ENCODE peak calls at places on chromosomes 13 and 19, in seven cellular contexts. One of them, this sample, is unnamed.

GRCh38 chr13:69857188-69857821 is 250.3 kb upstream of the ATXN8OS start:
- DNase-seq in mesenchymal stem cell: peak
- DNase-seq in neuronal stem cell: peak
- DNase-seq in H1: no peak
- DNase-seq in H9: no peak
- DNase-seq in IMR-90: peak
- DNase-seq in trophoblast cell: peak
- DNase-seq in this sample: peak

GRCh38 chr13:38871275-38871674 is 119.4 kb downstream of the STOML3 start:
- DNase-seq in mesenchymal stem cell: no peak
- DNase-seq in neuronal stem cell: no peak
- DNase-seq in H1: no peak
- DNase-seq in H9: no peak
- DNase-seq in IMR-90: no peak
- DNase-seq in trophoblast cell: no peak
- DNase-seq in this sample: no peak

GRCh38 chr19:31270897-31271568 is 78.2 kb downstream of the TSHZ3 start:
- DNase-seq in mesenchymal stem cell: no peak
- DNase-seq in neuronal stem cell: no peak
- DNase-seq in H1: no peak
- DNase-seq in H9: no peak
- DNase-seq in IMR-90: peak
- DNase-seq in trophoblast cell: no peak
- DNase-seq in this sample: no peak

GRCh38 chr13:67273001-67273400 is 42.9 kb upstream of the PCDH9 start:
- DNase-seq in mesenchymal stem cell: no peak
- DNase-seq in neuronal stem cell: no peak
- DNase-seq in H1: no peak
- DNase-seq in H9: no peak
- DNase-seq in IMR-90: peak
- DNase-seq in trophoblast cell: no peak
- DNase-seq in this sample: no peak

GRCh38 chr19:48874309-48875135 is 2.3 kb downstream of the PPP1R15A start:
- DNase-seq in mesenchymal stem cell: peak
- DNase-seq in neuronal stem cell: no peak
- DNase-seq in H1: no peak
- DNase-seq in H9: no peak
- DNase-seq in IMR-90: peak
- DNase-seq in trophoblast cell: peak
- DNase-seq in this sample: no peak

GRCh38 chr13:49308104-49308875 is 60.6 kb downstream of the CDADC1 start:
- DNase-seq in mesenchymal stem cell: no peak
- DNase-seq in neuronal stem cell: no peak
- DNase-seq in H1: no peak
- DNase-seq in H9: no peak
- DNase-seq in IMR-90: peak
- DNase-seq in trophoblast cell: peak
- DNase-seq in this sample: no peak

GRCh38 chr13:32881792-32882175 is 134.4 kb upstream of the KL start:
- DNase-seq in mesenchymal stem cell: no peak
- DNase-seq in neuronal stem cell: no peak
- DNase-seq in H1: no peak
- DNase-seq in H9: no peak
- DNase-seq in IMR-90: no peak
- DNase-seq in trophoblast cell: no peak
- DNase-seq in this sample: no peak

GRCh38 chr13:70814684-70815083 is 706.4 kb upstream of the KLHL1 start:
- DNase-seq in mesenchymal stem cell: no peak
- DNase-seq in neuronal stem cell: no peak
- DNase-seq in H1: no peak
- DNase-seq in H9: no peak
- DNase-seq in IMR-90: no peak
- DNase-seq in trophoblast cell: no peak
- DNase-seq in this sample: no peak

GRCh38 chr13:81012031-81012430 is 671.1 kb upstream of the SPRY2 start:
- DNase-seq in mesenchymal stem cell: no peak
- DNase-seq in neuronal stem cell: no peak
- DNase-seq in H1: no peak
- DNase-seq in H9: no peak
- DNase-seq in IMR-90: no peak
- DNase-seq in trophoblast cell: no peak
- DNase-seq in this sample: peak

GRCh38 chr13:114164681-114165429 is 14.2 kb upstream of the CFAP97D2 start:
- DNase-seq in mesenchymal stem cell: no peak
- DNase-seq in neuronal stem cell: no peak
- DNase-seq in H1: no peak
- DNase-seq in H9: no peak
- DNase-seq in IMR-90: no peak
- DNase-seq in trophoblast cell: no peak
- DNase-seq in this sample: no peak

GRCh38 chr19:4910594-4911273 is 1.4 kb downstream of the UHRF1 start:
- DNase-seq in mesenchymal stem cell: peak
- DNase-seq in neuronal stem cell: no peak
- DNase-seq in H1: no peak
- DNase-seq in H9: no peak
- DNase-seq in IMR-90: peak
- DNase-seq in trophoblast cell: no peak
- DNase-seq in this sample: peak

GRCh38 chr19:10316229-10317044 is 622 bp upstream of the FDX2 start:
- DNase-seq in mesenchymal stem cell: no peak
- DNase-seq in neuronal stem cell: no peak
- DNase-seq in H1: no peak
- DNase-seq in H9: no peak
- DNase-seq in IMR-90: no peak
- DNase-seq in trophoblast cell: no peak
- DNase-seq in this sample: no peak

GRCh38 chr13:98278068-98278619 is 101.1 kb upstream of the RNF113B start:
- DNase-seq in mesenchymal stem cell: no peak
- DNase-seq in neuronal stem cell: no peak
- DNase-seq in H1: no peak
- DNase-seq in H9: no peak
- DNase-seq in IMR-90: no peak
- DNase-seq in trophoblast cell: no peak
- DNase-seq in this sample: no peak

GRCh38 chr13:98275711-98276171 is 98.7 kb upstream of the RNF113B start:
- DNase-seq in mesenchymal stem cell: peak
- DNase-seq in neuronal stem cell: no peak
- DNase-seq in H1: no peak
- DNase-seq in H9: no peak
- DNase-seq in IMR-90: no peak
- DNase-seq in trophoblast cell: no peak
- DNase-seq in this sample: no peak

GRCh38 chr13:98279473-98280175 is 102.6 kb upstream of the RNF113B start:
- DNase-seq in mesenchymal stem cell: no peak
- DNase-seq in neuronal stem cell: no peak
- DNase-seq in H1: no peak
- DNase-seq in H9: peak
- DNase-seq in IMR-90: no peak
- DNase-seq in trophoblast cell: no peak
- DNase-seq in this sample: no peak

GRCh38 chr13:98276486-98276885 is 99.4 kb upstream of the RNF113B start:
- DNase-seq in mesenchymal stem cell: no peak
- DNase-seq in neuronal stem cell: no peak
- DNase-seq in H1: no peak
- DNase-seq in H9: no peak
- DNase-seq in IMR-90: peak
- DNase-seq in trophoblast cell: no peak
- DNase-seq in this sample: no peak

DNA sequence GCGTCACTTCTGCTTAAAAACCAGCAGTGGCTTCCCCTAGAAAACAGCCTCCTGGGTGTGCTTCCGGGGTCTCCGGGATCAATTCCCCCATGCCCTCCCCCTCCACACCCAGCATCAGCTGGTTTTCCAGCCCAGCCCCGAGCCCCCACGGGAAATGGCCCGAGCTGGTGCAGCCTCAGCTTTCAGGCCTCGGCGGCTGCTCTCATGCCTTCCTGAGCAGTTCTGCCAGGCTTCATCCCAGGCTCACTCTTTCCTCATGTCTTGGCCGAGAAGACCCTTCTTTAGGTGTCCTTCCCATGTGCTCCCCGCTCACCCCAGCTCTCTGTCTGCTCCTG is 103.1 kb upstream of the RNF113B start:
- DNase-seq in mesenchymal stem cell: no peak
- DNase-seq in neuronal stem cell: no peak
- DNase-seq in H1: no peak
- DNase-seq in H9: no peak
- DNase-seq in IMR-90: no peak
- DNase-seq in trophoblast cell: no peak
- DNase-seq in this sample: no peak
- H3K4me2 ChIP-seq in mesenchymal stem cell: peak
- H3K4me2 ChIP-seq in neuronal stem cell: no peak
- H3K4me2 ChIP-seq in H1: no peak
- H3K4me2 ChIP-seq in H9: no peak
- H3K4me2 ChIP-seq in IMR-90: no peak
- H3K4me2 ChIP-seq in trophoblast cell: no peak
- H3K4me2 ChIP-seq in this sample: no peak

GRCh38 chr13:60143775-60144174 is 20.0 kb downstream of the DIAPH3 start:
- DNase-seq in mesenchymal stem cell: no peak
- DNase-seq in neuronal stem cell: no peak
- DNase-seq in H1: no peak
- DNase-seq in H9: no peak
- DNase-seq in IMR-90: no peak
- DNase-seq in trophoblast cell: no peak
- DNase-seq in this sample: peak
- H3K23ac ChIP-seq in mesenchymal stem cell: no peak
- H3K23ac ChIP-seq in neuronal stem cell: no peak
- H3K23ac ChIP-seq in H1: no peak
- H3K23ac ChIP-seq in H9: no peak
- H3K23ac ChIP-seq in IMR-90: no peak
- H3K23ac ChIP-seq in trophoblast cell: no peak
- H3K23ac ChIP-seq in this sample: no peak

GRCh38 chr19:44367024-44367423 is 10.5 kb upstream of the ZNF112 start:
- DNase-seq in mesenchymal stem cell: no peak
- DNase-seq in neuronal stem cell: no peak
- DNase-seq in H1: no peak
- DNase-seq in H9: peak
- DNase-seq in IMR-90: no peak
- DNase-seq in trophoblast cell: no peak
- DNase-seq in this sample: no peak
- H3K4me2 ChIP-seq in mesenchymal stem cell: no peak
- H3K4me2 ChIP-seq in neuronal stem cell: no peak
- H3K4me2 ChIP-seq in H1: no peak
- H3K4me2 ChIP-seq in H9: no peak
- H3K4me2 ChIP-seq in IMR-90: no peak
- H3K4me2 ChIP-seq in trophoblast cell: no peak
- H3K4me2 ChIP-seq in this sample: no peak

GRCh38 chr13:74920361-74920760 is 561.6 kb downstream of the TBC1D4 start:
- DNase-seq in mesenchymal stem cell: peak
- DNase-seq in neuronal stem cell: no peak
- DNase-seq in H1: no peak
- DNase-seq in H9: no peak
- DNase-seq in IMR-90: no peak
- DNase-seq in trophoblast cell: no peak
- DNase-seq in this sample: peak
- H3K23ac ChIP-seq in mesenchymal stem cell: no peak
- H3K23ac ChIP-seq in neuronal stem cell: no peak
- H3K23ac ChIP-seq in H1: no peak
- H3K23ac ChIP-seq in H9: no peak
- H3K23ac ChIP-seq in IMR-90: no peak
- H3K23ac ChIP-seq in trophoblast cell: no peak
- H3K23ac ChIP-seq in this sample: no peak

DNA sequence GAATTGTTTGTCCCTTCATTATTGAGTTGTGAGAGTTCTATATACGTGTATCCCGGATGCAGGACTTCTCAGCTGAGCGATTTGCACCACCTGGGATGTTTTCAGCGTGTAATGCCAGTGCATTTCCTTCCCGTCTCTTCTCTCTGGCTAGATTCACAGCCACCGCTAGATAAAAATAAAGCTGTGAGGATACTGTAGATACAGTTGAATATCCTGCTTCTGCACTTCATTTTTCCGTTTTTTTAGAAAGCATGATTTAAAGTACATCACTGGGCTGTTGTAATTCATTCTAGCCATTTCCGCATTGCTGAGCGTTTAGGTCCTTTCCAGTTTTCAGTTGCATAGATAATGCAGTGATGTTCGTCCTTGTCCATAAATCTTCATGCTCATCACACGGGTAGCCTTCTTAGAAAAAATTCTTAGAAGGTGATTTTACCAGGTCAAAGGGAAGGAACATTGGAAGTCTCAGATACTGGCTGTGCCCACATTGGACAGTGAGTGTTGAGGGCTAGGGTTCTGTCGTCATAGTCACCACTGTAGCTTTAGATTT is 14.7 kb downstream of the PPP1R37 start:
- DNase-seq in mesenchymal stem cell: no peak
- DNase-seq in neuronal stem cell: no peak
- DNase-seq in H1: no peak
- DNase-seq in H9: no peak
- DNase-seq in IMR-90: no peak
- DNase-seq in trophoblast cell: peak
- DNase-seq in this sample: no peak
- H3K4me2 ChIP-seq in mesenchymal stem cell: no peak
- H3K4me2 ChIP-seq in neuronal stem cell: no peak
- H3K4me2 ChIP-seq in H1: no peak
- H3K4me2 ChIP-seq in H9: no peak
- H3K4me2 ChIP-seq in IMR-90: no peak
- H3K4me2 ChIP-seq in trophoblast cell: no peak
- H3K4me2 ChIP-seq in this sample: no peak

This sample was measured in mesendoderm.